ENCODE peak calls at places on chromosomes 12 and 14, in four cellular contexts. B is GM12878, M is H1, T is HCT116. Y is an unnamed sample.

GRCh38 chr14:22977684-22978486 is 4.5 kb downstream of the AJUBA start:
- DNase-seq in B (no peak), T (no peak), M (peak; percentile 77), Y (no peak)

GRCh38 chr12:88310666-88311065 is 168.6 kb downstream of the TMTC3 start:
- DNase-seq in T (no peak), B (no peak), M (no peak), Y (no peak)

GRCh38 chr14:21894003-21894897 is 220.6 kb upstream of the OR4E1 start:
- DNase-seq in B (no peak), T (no peak), M (peak; percentile 66), Y (peak; percentile 13)

GRCh38 chr12:16417058-16417457 is 69.6 kb downstream of the MGST1 start:
- DNase-seq in T (no peak), M (no peak), B (no peak), Y (no peak)

GRCh38 chr14:66758031-66758613 is 250.2 kb downstream of the GPHN start:
- DNase-seq in T (no peak), M (no peak), B (no peak), Y (no peak)

GRCh38 chr14:39038542-39038941 is 64.5 kb downstream of the SEC23A start:
- DNase-seq in B (no peak), M (no peak), T (no peak), Y (no peak)

GRCh38 chr12:122981036-122981471 is 573 bp downstream of the ARL6IP4 start:
- DNase-seq in T (no peak), M (peak; percentile 69), B (no peak), Y (peak; percentile 56)

GRCh38 chr12:114013601-114014345 is 47.6 kb upstream of the RBM19 start:
- DNase-seq in B (no peak), T (peak; percentile 31), M (peak; percentile 61), Y (peak; percentile 38)

GRCh38 chr12:54220092-54220557 is 31.3 kb upstream of the SMUG1 start:
- DNase-seq in B (no peak), M (peak; percentile 94), T (peak; percentile 56), Y (peak; percentile 77)

GRCh38 chr12:132172619-132173018 is 28.4 kb downstream of the NOC4L start:
- DNase-seq in M (no peak), T (no peak), B (no peak), Y (no peak)

GRCh38 chr14:38124496-38124895 is 83.2 kb upstream of the SSTR1 start:
- DNase-seq in M (no peak), B (no peak), T (no peak), Y (no peak)

GRCh38 chr12:112035219-112035765 is 22.1 kb downstream of the ERP29 start:
- DNase-seq in T (no peak), B (no peak), M (no peak), Y (no peak)

GRCh38 chr12:120117961-120118709 is 1.6 kb upstream of the RAB35 start:
- DNase-seq in B (no peak), T (no peak), M (no peak), Y (peak; percentile 61)

GRCh38 chr14:33618361-33619095 is 332.3 kb downstream of the EGLN3 start:
- DNase-seq in B (no peak), M (no peak), T (no peak), Y (no peak)

GRCh38 chr14:28758253-28758915 is 8.2 kb upstream of the FOXG1 start:
- DNase-seq in T (no peak), B (no peak), M (no peak), Y (no peak)

GRCh38 chr14:28755930-28756895 is 10.4 kb upstream of the FOXG1 start:
- DNase-seq in M (no peak), B (no peak), T (no peak), Y (no peak)

GRCh38 chr14:28755198-28755794 is 11.3 kb upstream of the FOXG1 start:
- DNase-seq in M (no peak), B (no peak), T (no peak), Y (no peak)

GRCh38 chr14:28757790-28758189 is 8.8 kb upstream of the FOXG1 start:
- DNase-seq in B (no peak), T (no peak), M (no peak), Y (no peak)

DNA sequence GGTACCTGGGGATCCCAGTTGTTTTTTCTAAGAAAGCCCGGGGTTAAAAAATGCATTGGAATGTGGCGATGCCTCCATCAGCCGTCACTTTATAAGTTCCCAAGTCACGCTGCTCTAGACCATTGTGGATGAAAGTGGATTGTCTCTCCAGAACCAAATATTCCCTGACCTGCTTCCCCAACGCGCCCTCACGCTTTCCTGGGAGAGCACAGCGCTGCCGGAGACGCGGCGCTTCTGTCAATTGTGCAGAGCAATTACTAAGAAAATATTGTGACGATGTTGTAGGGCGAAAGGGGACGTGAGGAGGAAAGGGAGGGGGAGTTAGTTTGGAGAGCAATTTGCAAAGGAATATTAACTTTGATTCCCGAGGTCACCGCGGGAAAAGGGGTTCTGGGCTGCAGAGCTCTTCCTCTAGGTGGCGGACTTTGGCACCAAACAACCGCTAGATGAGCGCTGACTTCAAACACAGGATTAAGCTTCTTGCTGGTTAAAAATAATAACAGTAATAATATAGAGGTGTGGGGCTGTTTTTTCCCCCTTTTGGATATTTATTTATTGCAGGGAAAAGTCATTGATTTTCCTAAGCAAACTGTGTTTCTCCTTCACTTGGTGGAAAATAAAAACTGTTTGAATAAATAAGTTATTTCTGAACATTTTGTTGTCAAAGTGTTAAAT is 9.6 kb upstream of the FOXG1 start:
- DNase-seq in B (no peak), M (peak; percentile 58), T (no peak), Y (peak; percentile 40)
- TF ChIP-seq EGR1 in B (no peak), M (no peak), T (no peak), Y (no peak)

GRCh38 chr12:104472748-104473147 is 16.0 kb downstream of the CHST11 start:
- DNase-seq in T (no peak), B (no peak), M (no peak), Y (no peak)

GRCh38 chr12:104469523-104469922 is 12.8 kb downstream of the CHST11 start:
- DNase-seq in M (no peak), B (no peak), T (no peak), Y (no peak)

GRCh38 chr12:104470521-104470920 is 13.8 kb downstream of the CHST11 start:
- DNase-seq in T (no peak), M (no peak), B (no peak), Y (no peak)

GRCh38 chr12:104473374-104473983 is 16.7 kb downstream of the CHST11 start:
- DNase-seq in M (no peak), B (no peak), T (no peak), Y (no peak)

GRCh38 chr12:104471336-104471735 is 14.6 kb downstream of the CHST11 start:
- DNase-seq in M (no peak), T (no peak), B (no peak), Y (no peak)
- TF ChIP-seq EGR1 in M (no peak), T (no peak), B (no peak), Y (no peak)

GRCh38 chr12:103529306-103529705 is 33.5 kb upstream of the C12orf42 start:
- DNase-seq in M (no peak), T (no peak), B (no peak), Y (no peak)
- TF ChIP-seq EGR1 in M (no peak), T (no peak), B (no peak), Y (no peak)

DNA sequence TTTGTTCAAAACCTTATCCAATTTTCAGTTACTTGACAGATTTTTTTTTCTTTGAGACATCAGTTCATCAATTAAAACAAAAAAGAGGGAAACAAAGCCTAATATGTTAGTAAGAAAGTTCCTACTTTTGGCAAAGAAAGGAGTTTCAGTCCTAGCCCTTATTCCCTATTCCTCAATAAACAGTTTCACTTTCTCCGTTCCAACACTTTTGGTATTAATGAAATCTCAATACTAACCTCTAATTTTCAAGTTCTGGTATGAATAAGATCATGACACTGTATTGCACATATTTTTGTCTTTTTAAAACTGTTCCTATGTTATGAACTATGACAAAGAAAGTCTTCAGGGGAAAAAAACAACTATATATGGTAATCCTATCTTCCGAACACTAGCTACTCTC is 48.4 kb downstream of the RPS6KA5 start:
- DNase-seq in B (no peak), T (no peak), M (no peak), Y (no peak)
- TF ChIP-seq EGR1 in B (no peak), T (no peak), M (no peak), Y (no peak)

GRCh38 chr12:57614948-57615500 is 3.8 kb downstream of the ARHGEF25 start:
- DNase-seq in B (no peak), T (no peak), M (no peak), Y (no peak)

GRCh38 chr12:57615637-57616036 is 4.4 kb downstream of the ARHGEF25 start:
- DNase-seq in T (no peak), B (no peak), M (no peak), Y (no peak)

GRCh38 chr12:57614178-57614947 is 3.1 kb downstream of the ARHGEF25 start:
- DNase-seq in M (peak; percentile 83), T (peak; percentile 21), B (peak; percentile 33), Y (peak; percentile 84)

GRCh38 chr12:57617942-57618341 is 6.7 kb downstream of the ARHGEF25 start:
- DNase-seq in B (no peak), M (no peak), T (no peak), Y (no peak)

GRCh38 chr12:57616383-57617101 is 5.3 kb downstream of the ARHGEF25 start:
- DNase-seq in B (no peak), M (no peak), T (no peak), Y (no peak)
- TF ChIP-seq EGR1 in B (no peak), M (no peak), T (no peak), Y (no peak)

DNA sequence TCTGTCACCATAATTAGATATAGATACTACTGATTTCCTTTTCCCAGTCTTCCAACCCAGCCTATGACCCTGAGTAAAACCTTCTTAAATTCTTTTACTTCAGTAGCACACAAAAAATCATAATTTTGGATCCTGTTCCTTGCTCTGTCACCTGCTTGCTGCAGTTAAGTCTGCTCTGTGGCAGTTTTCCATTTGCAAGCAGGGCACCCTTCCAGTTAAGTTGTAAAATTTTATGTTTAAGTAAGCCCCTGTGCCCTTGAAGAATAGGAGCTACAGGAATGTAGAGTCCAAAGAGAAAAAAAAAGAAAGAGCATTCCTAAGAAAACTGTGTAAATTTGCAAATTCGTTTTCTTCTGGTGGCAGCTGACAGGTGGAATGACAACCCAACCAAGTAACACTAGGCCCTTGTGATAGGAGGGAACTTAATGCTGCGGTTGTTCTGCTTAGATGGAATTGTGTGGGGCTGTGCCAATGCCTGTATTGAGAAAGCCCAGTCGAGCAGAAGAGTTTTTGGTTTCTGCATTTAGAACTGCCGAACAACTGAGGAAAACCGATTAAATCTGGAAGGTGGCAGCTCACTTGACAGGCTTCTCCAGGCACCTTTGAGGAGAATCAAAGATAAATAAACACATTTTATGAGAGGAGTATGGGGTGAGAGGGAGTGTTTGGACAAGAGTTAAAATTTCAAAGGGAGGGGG is 279.9 kb downstream of the RAD51B start:
- DNase-seq in M (no peak), T (no peak), B (no peak), Y (no peak)
- TF ChIP-seq EGR1 in M (no peak), T (no peak), B (no peak), Y (no peak)

DNA sequence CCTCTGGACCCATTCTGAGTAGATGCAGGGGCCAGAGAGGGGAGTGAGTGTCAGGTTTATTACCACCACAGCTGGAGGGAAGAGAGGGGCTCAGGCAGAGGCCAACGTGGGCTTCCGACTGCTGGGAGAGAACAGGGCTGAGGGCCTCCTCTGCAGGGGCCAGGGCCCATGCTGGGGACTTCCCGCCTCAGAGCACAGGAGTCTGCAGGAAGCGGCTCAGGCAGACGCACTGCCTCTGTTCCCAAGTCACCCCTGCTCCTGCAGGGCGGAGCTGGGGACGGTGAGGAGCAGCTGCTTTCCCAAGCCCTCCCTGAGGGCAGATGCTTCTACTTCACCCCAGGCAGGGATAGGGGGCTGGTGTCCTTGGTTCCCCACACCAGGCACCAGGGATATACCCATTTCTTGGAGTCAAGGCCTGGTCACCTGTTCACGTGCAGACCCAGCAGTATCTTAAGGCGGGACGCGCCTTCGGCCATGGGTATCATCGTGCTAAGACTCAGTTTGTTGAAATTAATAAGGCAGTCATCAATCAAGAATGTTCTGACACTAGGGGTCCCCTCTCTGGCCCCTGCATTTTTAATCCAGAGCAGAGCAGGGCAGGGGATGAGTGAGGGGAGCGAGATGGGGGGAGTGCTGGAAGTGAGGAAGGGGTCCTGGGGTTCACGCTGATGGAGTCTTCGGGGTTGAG is 100.0 kb downstream of the PIWIL1 start:
- DNase-seq in T (no peak), M (no peak), B (no peak), Y (no peak)
- TF ChIP-seq EGR1 in T (no peak), M (no peak), B (no peak), Y (no peak)